ENCODE peak calls at places on chromosomes 6 and 20, in seven cellular contexts. K is Calu3; Z is IMR-90; R is stimulated activated CD4-positive, alpha-beta T cell treated with anti-CD3 and anti-CD28 coated beads, Interleukin-4, amount 100 ng/mL, for 24 hours; T is NCI-H748 treated with DMSO at 0.1 percent for 48 hours; Q is NCI-H774; P is mucosa of gallbladder. C is an unnamed sample.

GRCh38 chr6:149031545-149032317 is 284.9 kb downstream of the UST start:
- DNase-seq in K (peak), T (no peak), Z (peak), Q (no peak), P (no peak), R (peak), C (no peak)

GRCh38 chr6:148530394-148530923 is 187.8 kb downstream of the SASH1 start:
- DNase-seq in P (no peak), Q (peak), K (no peak), Z (peak), T (no peak), R (no peak), C (no peak)

GRCh38 chr6:8539446-8539845 is 104.1 kb upstream of the SLC35B3 start:
- DNase-seq in Z (no peak), P (no peak), T (peak), Q (no peak), R (no peak), K (no peak), C (no peak)

GRCh38 chr20:6767536-6768227 is at the start of gene BMP2:
- DNase-seq in K (peak), Q (peak), T (peak), R (no peak), Z (peak), P (peak), C (no peak)

GRCh38 chr6:524803-525202 is 132.1 kb downstream of the HUS1B start:
- DNase-seq in R (peak), K (no peak), T (no peak), Z (no peak), Q (no peak), P (no peak), C (no peak)

GRCh38 chr6:71482742-71483141 is 194.1 kb downstream of the OGFRL1 start:
- DNase-seq in R (no peak), Q (no peak), T (no peak), Z (no peak), P (no peak), K (no peak), C (no peak)

GRCh38 chr6:87541726-87542125 is 48.1 kb downstream of the RARS2 start:
- DNase-seq in T (no peak), R (no peak), Q (no peak), P (no peak), Z (no peak), K (no peak), C (no peak)

GRCh38 chr20:2379511-2380229 is 1.0 kb upstream of the TGM6 start:
- DNase-seq in P (no peak), T (no peak), R (peak), Z (no peak), K (no peak), Q (no peak), C (no peak)

GRCh38 chr6:33853026-33853425 is 49.2 kb upstream of the MLN start:
- DNase-seq in Z (no peak), T (no peak), R (no peak), Q (no peak), K (no peak), P (no peak), C (no peak)

GRCh38 chr6:82441047-82441770 is 77.6 kb downstream of the TPBG start:
- DNase-seq in Q (peak), Z (no peak), T (no peak), P (no peak), K (no peak), R (no peak), C (no peak)

GRCh38 chr20:7693761-7694160 is 246.5 kb downstream of the HAO1 start:
- DNase-seq in K (no peak), Q (no peak), Z (no peak), R (no peak), T (no peak), P (no peak), C (no peak)

GRCh38 chr20:14600527-14600926 is 263.1 kb upstream of the FLRT3 start:
- DNase-seq in T (no peak), Z (no peak), P (no peak), Q (no peak), K (no peak), R (no peak), C (no peak)

GRCh38 chr20:35111141-35111888 is 18.7 kb upstream of the TRPC4AP start:
- DNase-seq in P (no peak), K (no peak), R (no peak), T (no peak), Q (no peak), Z (peak), C (no peak)

GRCh38 chr6:121760640-121761213 is 325.3 kb downstream of the GJA1 start:
- DNase-seq in Q (no peak), R (no peak), T (no peak), P (no peak), Z (no peak), K (no peak), C (no peak)

GRCh38 chr6:189676-190075 is 102.6 kb upstream of the DUSP22 start:
- DNase-seq in Z (no peak), K (no peak), Q (no peak), R (no peak), T (no peak), P (no peak), C (no peak)

GRCh38 chr20:45406260-45407066 is 1.6 kb upstream of the DBNDD2 start:
- DNase-seq in P (peak), R (peak), Q (peak), K (peak), Z (no peak), T (peak), C (peak)

GRCh38 chr20:63121246-63121645 is 94.7 kb downstream of the YTHDF1 start:
- DNase-seq in R (no peak), Q (no peak), K (no peak), T (no peak), Z (no peak), P (no peak), C (no peak)

GRCh38 chr20:7712661-7713060 is 227.6 kb downstream of the HAO1 start:
- DNase-seq in K (no peak), R (no peak), T (no peak), Z (no peak), P (no peak), Q (no peak), C (no peak)

GRCh38 chr6:129140571-129140970 is 257.6 kb downstream of the LAMA2 start:
- DNase-seq in P (peak), Q (no peak), R (no peak), Z (peak), K (no peak), T (no peak), C (no peak)

GRCh38 chr6:46098678-46099077 is 31.1 kb upstream of the ENPP4 start:
- DNase-seq in Q (peak), P (peak), T (peak), K (peak), Z (no peak), R (no peak), C (no peak)

GRCh38 chr20:11267762-11268335 is 594.0 kb upstream of the JAG1 start:
- DNase-seq in K (no peak), Z (no peak), R (no peak), Q (no peak), T (no peak), P (no peak), C (no peak)

GRCh38 chr6:137416376-137417109 is 77.7 kb downstream of the OLIG3 start:
- DNase-seq in T (no peak), Q (no peak), Z (peak), R (no peak), K (no peak), P (no peak), C (no peak)

GRCh38 chr6:124881898-124882579 is 80.2 kb upstream of the RNF217 start:
- DNase-seq in T (no peak), R (no peak), Z (peak), K (no peak), P (no peak), Q (no peak), C (no peak)

GRCh38 chr6:1620504-1621327 is 11.0 kb downstream of the FOXC1 start:
- DNase-seq in T (no peak), P (no peak), Z (no peak), R (no peak), K (no peak), Q (no peak), C (no peak)

GRCh38 chr6:157219201-157220200 is 103.8 kb downstream of the TMEM242 start:
- DNase-seq in Z (peak), T (no peak), K (no peak), P (no peak), Q (no peak), R (peak), C (no peak)

C was measured in stimulated activated CD8-positive, alpha-beta memory T cell treated with anti-CD3 and anti-CD28 coated beads, Interleukin-2, amount 100 ng/mL, for 1 hour.